ENCODE peak calls at places on chromosomes 5 and 9, in six cellular contexts. One of them, this sample, is unnamed.

GRCh38 chr9:103183569-103184191 is 188.5 kb downstream of the CYLC2 start:
- DNase-seq in neuronal stem cell: no peak
- DNase-seq in mesenchymal stem cell: no peak
- DNase-seq in H1: no peak
- DNase-seq in trophoblast cell: no peak
- DNase-seq in IMR-90: no peak
- DNase-seq in this sample: peak; percentile 26

GRCh38 chr5:5270958-5271605 is 131.0 kb downstream of the ADAMTS16 start:
- DNase-seq in mesenchymal stem cell: peak; percentile 75
- DNase-seq in trophoblast cell: peak; percentile 89
- DNase-seq in H1: no peak
- DNase-seq in neuronal stem cell: peak; percentile 12
- DNase-seq in IMR-90: peak; percentile 40
- DNase-seq in this sample: peak; percentile 85

GRCh38 chr5:66848749-66849641 is 252.8 kb downstream of the MAST4 start:
- DNase-seq in trophoblast cell: peak; percentile 57
- DNase-seq in mesenchymal stem cell: peak; percentile 22
- DNase-seq in neuronal stem cell: no peak
- DNase-seq in IMR-90: peak; percentile 79
- DNase-seq in H1: no peak
- DNase-seq in this sample: no peak

GRCh38 chr9:108162664-108163063 is 673.1 kb upstream of the KLF4 start:
- DNase-seq in neuronal stem cell: no peak
- DNase-seq in mesenchymal stem cell: peak; percentile 81
- DNase-seq in H1: no peak
- DNase-seq in IMR-90: peak; percentile 80
- DNase-seq in trophoblast cell: no peak
- DNase-seq in this sample: no peak

GRCh38 chr9:94084314-94084713 is at the start of gene PTPDC1:
- DNase-seq in neuronal stem cell: peak; percentile 62
- DNase-seq in trophoblast cell: peak; percentile 17
- DNase-seq in mesenchymal stem cell: peak; percentile 85
- DNase-seq in IMR-90: peak; percentile 89
- DNase-seq in H1: peak; percentile 47
- DNase-seq in this sample: peak; percentile 83

GRCh38 chr5:136000937-136001336 is 27.9 kb upstream of the TGFBI start:
- DNase-seq in mesenchymal stem cell: no peak
- DNase-seq in neuronal stem cell: no peak
- DNase-seq in H1: no peak
- DNase-seq in IMR-90: no peak
- DNase-seq in trophoblast cell: no peak
- DNase-seq in this sample: no peak

GRCh38 chr5:54577542-54577941 is 60.0 kb downstream of the SNX18 start:
- DNase-seq in trophoblast cell: no peak
- DNase-seq in neuronal stem cell: no peak
- DNase-seq in H1: no peak
- DNase-seq in IMR-90: no peak
- DNase-seq in mesenchymal stem cell: no peak
- DNase-seq in this sample: no peak

GRCh38 chr5:172855597-172856292 is 21.7 kb downstream of the ERGIC1 start:
- DNase-seq in neuronal stem cell: no peak
- DNase-seq in mesenchymal stem cell: no peak
- DNase-seq in IMR-90: no peak
- DNase-seq in trophoblast cell: no peak
- DNase-seq in H1: no peak
- DNase-seq in this sample: no peak

GRCh38 chr9:70902705-70903131 is 218.7 kb downstream of the TRPM3 start:
- DNase-seq in mesenchymal stem cell: peak; percentile 81
- DNase-seq in neuronal stem cell: no peak
- DNase-seq in H1: no peak
- DNase-seq in trophoblast cell: peak; percentile 79
- DNase-seq in IMR-90: peak; percentile 96
- DNase-seq in this sample: no peak

GRCh38 chr5:172820046-172820767 is 13.8 kb upstream of the ERGIC1 start:
- DNase-seq in H1: no peak
- DNase-seq in trophoblast cell: peak; percentile 30
- DNase-seq in mesenchymal stem cell: no peak
- DNase-seq in neuronal stem cell: no peak
- DNase-seq in IMR-90: peak; percentile 89
- DNase-seq in this sample: no peak

GRCh38 chr9:120210301-120210700 is 369.7 kb downstream of the CDK5RAP2 start:
- DNase-seq in mesenchymal stem cell: no peak
- DNase-seq in IMR-90: no peak
- DNase-seq in H1: no peak
- DNase-seq in trophoblast cell: no peak
- DNase-seq in neuronal stem cell: no peak
- DNase-seq in this sample: no peak

GRCh38 chr5:1183424-1184162 is 17.8 kb upstream of the SLC6A19 start:
- DNase-seq in neuronal stem cell: no peak
- DNase-seq in trophoblast cell: no peak
- DNase-seq in mesenchymal stem cell: no peak
- DNase-seq in IMR-90: no peak
- DNase-seq in H1: no peak
- DNase-seq in this sample: no peak

GRCh38 chr5:123176224-123176937 is 87.3 kb downstream of the PRDM6 start:
- DNase-seq in mesenchymal stem cell: peak; percentile 28
- DNase-seq in IMR-90: peak; percentile 73
- DNase-seq in neuronal stem cell: no peak
- DNase-seq in trophoblast cell: peak; percentile 67
- DNase-seq in H1: no peak
- DNase-seq in this sample: no peak

GRCh38 chr9:134433101-134433500 is 106.8 kb downstream of the RXRA start:
- DNase-seq in H1: no peak
- DNase-seq in neuronal stem cell: no peak
- DNase-seq in trophoblast cell: no peak
- DNase-seq in IMR-90: peak; percentile 20
- DNase-seq in mesenchymal stem cell: no peak
- DNase-seq in this sample: no peak

GRCh38 chr5:113989278-113989912 is 372.5 kb upstream of the KCNN2 start:
- DNase-seq in neuronal stem cell: no peak
- DNase-seq in H1: no peak
- DNase-seq in trophoblast cell: peak; percentile 14
- DNase-seq in IMR-90: no peak
- DNase-seq in mesenchymal stem cell: no peak
- DNase-seq in this sample: no peak

GRCh38 chr9:16410601-16411285 is 459.7 kb downstream of the BNC2 start:
- DNase-seq in neuronal stem cell: no peak
- DNase-seq in mesenchymal stem cell: peak; percentile 31
- DNase-seq in H1: no peak
- DNase-seq in trophoblast cell: no peak
- DNase-seq in IMR-90: peak; percentile 85
- DNase-seq in this sample: no peak

GRCh38 chr9:135126480-135127187 is 39.2 kb downstream of the OLFM1 start:
- DNase-seq in mesenchymal stem cell: no peak
- DNase-seq in IMR-90: no peak
- DNase-seq in trophoblast cell: no peak
- DNase-seq in neuronal stem cell: no peak
- DNase-seq in H1: no peak
- DNase-seq in this sample: no peak

GRCh38 chr9:37385286-37385685 is 37.2 kb upstream of the GRHPR start:
- DNase-seq in mesenchymal stem cell: no peak
- DNase-seq in H1: no peak
- DNase-seq in neuronal stem cell: no peak
- DNase-seq in IMR-90: no peak
- DNase-seq in trophoblast cell: peak; percentile 54
- DNase-seq in this sample: no peak

GRCh38 chr5:43042176-43042625 is 2.1 kb upstream of the ANXA2R start:
- DNase-seq in IMR-90: peak; percentile 69
- DNase-seq in neuronal stem cell: peak; percentile 75
- DNase-seq in mesenchymal stem cell: peak; percentile 93
- DNase-seq in H1: no peak
- DNase-seq in trophoblast cell: peak; percentile 87
- DNase-seq in this sample: peak; percentile 66

GRCh38 chr5:116990010-116990409 is 415.4 kb upstream of the SEMA6A start:
- DNase-seq in mesenchymal stem cell: no peak
- DNase-seq in H1: no peak
- DNase-seq in trophoblast cell: no peak
- DNase-seq in neuronal stem cell: no peak
- DNase-seq in IMR-90: no peak
- DNase-seq in this sample: no peak

GRCh38 chr9:136093995-136094881 is 851 bp downstream of the NACC2 start:
- DNase-seq in H1: no peak
- DNase-seq in mesenchymal stem cell: peak; percentile 81
- DNase-seq in IMR-90: peak; percentile 31
- DNase-seq in trophoblast cell: peak; percentile 64
- DNase-seq in neuronal stem cell: peak; percentile 29
- DNase-seq in this sample: no peak

GRCh38 chr9:69249337-69249736 is 75.3 kb downstream of the TJP2 start:
- DNase-seq in IMR-90: peak; percentile 4
- DNase-seq in neuronal stem cell: no peak
- DNase-seq in H1: no peak
- DNase-seq in trophoblast cell: no peak
- DNase-seq in mesenchymal stem cell: no peak
- DNase-seq in this sample: no peak

GRCh38 chr5:9691261-9691660 is 61.1 kb upstream of the TAS2R1 start:
- DNase-seq in IMR-90: no peak
- DNase-seq in neuronal stem cell: no peak
- DNase-seq in mesenchymal stem cell: no peak
- DNase-seq in trophoblast cell: no peak
- DNase-seq in H1: no peak
- DNase-seq in this sample: no peak

GRCh38 chr5:159414021-159414420 is 83.7 kb upstream of the IL12B start:
- DNase-seq in H1: no peak
- DNase-seq in neuronal stem cell: no peak
- DNase-seq in trophoblast cell: no peak
- DNase-seq in IMR-90: no peak
- DNase-seq in mesenchymal stem cell: no peak
- DNase-seq in this sample: no peak

GRCh38 chr5:153542536-153542935 is 52.1 kb downstream of the GRIA1 start:
- DNase-seq in trophoblast cell: no peak
- DNase-seq in neuronal stem cell: no peak
- DNase-seq in H1: no peak
- DNase-seq in mesenchymal stem cell: no peak
- DNase-seq in IMR-90: peak; percentile 55
- DNase-seq in this sample: no peak

GRCh38 chr9:106859957-106860715 is 2.8 kb upstream of the ZNF462 start:
- DNase-seq in IMR-90: no peak
- DNase-seq in trophoblast cell: peak; percentile 62
- DNase-seq in neuronal stem cell: peak; percentile 60
- DNase-seq in H1: no peak
- DNase-seq in mesenchymal stem cell: peak; percentile 63
- DNase-seq in this sample: peak; percentile 86
- H2BK120ac ChIP-seq in IMR-90: peak overlapping the region; percentile 3
- H2BK120ac ChIP-seq in trophoblast cell: peak overlapping the region; percentile 71
- H2BK120ac ChIP-seq in neuronal stem cell: peak overlapping the region; percentile 83
- H2BK120ac ChIP-seq in H1: peak overlapping the region; percentile 26
- H2BK120ac ChIP-seq in mesenchymal stem cell: peak overlapping the region; percentile 54
- H2BK120ac ChIP-seq in this sample: no peak overlapping the region

DNA sequence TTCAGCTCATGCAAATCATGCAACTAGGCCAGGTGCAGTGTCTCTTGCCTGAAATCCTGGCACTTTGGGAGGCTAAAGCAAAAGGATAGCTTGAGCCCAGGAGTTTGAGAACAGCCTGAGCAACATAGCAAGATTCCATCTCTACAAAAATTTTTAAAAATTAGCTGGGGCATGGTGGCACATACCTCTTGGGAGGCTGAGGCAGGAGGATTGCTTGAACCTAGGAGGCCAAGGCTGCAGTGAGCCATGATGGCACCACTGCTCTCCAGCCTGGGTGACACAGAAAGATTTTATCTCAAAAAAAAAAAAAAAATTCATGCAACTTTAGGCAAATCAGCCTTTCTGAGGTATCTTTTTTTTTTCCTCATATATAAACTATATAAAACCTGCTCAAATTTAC is 35.6 kb upstream of the CCNB1 start:
- DNase-seq in H1: no peak
- DNase-seq in trophoblast cell: peak; percentile 82
- DNase-seq in mesenchymal stem cell: no peak
- DNase-seq in IMR-90: no peak
- DNase-seq in neuronal stem cell: no peak
- DNase-seq in this sample: no peak
- H3K14ac ChIP-seq in H1: no peak overlapping the region
- H3K14ac ChIP-seq in trophoblast cell: no peak overlapping the region
- H3K14ac ChIP-seq in mesenchymal stem cell: no peak overlapping the region
- H3K14ac ChIP-seq in IMR-90: no peak overlapping the region
- H3K14ac ChIP-seq in neuronal stem cell: no peak overlapping the region
- H3K14ac ChIP-seq in this sample: no peak overlapping the region

GRCh38 chr9:87277346-87277745 is 220.3 kb upstream of the DAPK1 start:
- DNase-seq in mesenchymal stem cell: no peak
- DNase-seq in H1: no peak
- DNase-seq in trophoblast cell: peak; percentile 23
- DNase-seq in neuronal stem cell: no peak
- DNase-seq in IMR-90: no peak
- DNase-seq in this sample: no peak
- H2AFZ ChIP-seq in mesenchymal stem cell: no peak overlapping the region
- H2AFZ ChIP-seq in H1: no peak overlapping the region
- H2AFZ ChIP-seq in trophoblast cell: no peak overlapping the region
- H2AFZ ChIP-seq in neuronal stem cell: no peak overlapping the region
- H2AFZ ChIP-seq in IMR-90: peak overlapping the region; percentile 26
- H2AFZ ChIP-seq in this sample: no peak overlapping the region

GRCh38 chr5:15796557-15796956 is 296.6 kb downstream of the FBXL7 start:
- DNase-seq in trophoblast cell: no peak
- DNase-seq in H1: peak; percentile 46
- DNase-seq in mesenchymal stem cell: no peak
- DNase-seq in neuronal stem cell: no peak
- DNase-seq in IMR-90: no peak
- DNase-seq in this sample: no peak

GRCh38 chr5:15794117-15794985 is 294.4 kb downstream of the FBXL7 start:
- DNase-seq in H1: no peak
- DNase-seq in neuronal stem cell: no peak
- DNase-seq in mesenchymal stem cell: peak; percentile 27
- DNase-seq in IMR-90: peak; percentile 24
- DNase-seq in trophoblast cell: peak; percentile 23
- DNase-seq in this sample: no peak

GRCh38 chr5:15797116-15797515 is 297.1 kb downstream of the FBXL7 start:
- DNase-seq in mesenchymal stem cell: no peak
- DNase-seq in neuronal stem cell: no peak
- DNase-seq in IMR-90: no peak
- DNase-seq in H1: no peak
- DNase-seq in trophoblast cell: no peak
- DNase-seq in this sample: no peak

GRCh38 chr5:15798006-15798405 is 298.0 kb downstream of the FBXL7 start:
- DNase-seq in H1: no peak
- DNase-seq in trophoblast cell: no peak
- DNase-seq in neuronal stem cell: no peak
- DNase-seq in IMR-90: no peak
- DNase-seq in mesenchymal stem cell: no peak
- DNase-seq in this sample: no peak

GRCh38 chr5:15796096-15796495 is 296.1 kb downstream of the FBXL7 start:
- DNase-seq in mesenchymal stem cell: no peak
- DNase-seq in IMR-90: no peak
- DNase-seq in H1: no peak
- DNase-seq in trophoblast cell: no peak
- DNase-seq in neuronal stem cell: no peak
- DNase-seq in this sample: no peak
- H2BK120ac ChIP-seq in mesenchymal stem cell: no peak overlapping the region
- H2BK120ac ChIP-seq in IMR-90: no peak overlapping the region
- H2BK120ac ChIP-seq in H1: no peak overlapping the region
- H2BK120ac ChIP-seq in trophoblast cell: no peak overlapping the region
- H2BK120ac ChIP-seq in neuronal stem cell: no peak overlapping the region
- H2BK120ac ChIP-seq in this sample: no peak overlapping the region

GRCh38 chr5:127899214-127899610 is 184.4 kb upstream of the SLC12A2 start:
- DNase-seq in neuronal stem cell: no peak
- DNase-seq in IMR-90: peak; percentile 54
- DNase-seq in trophoblast cell: no peak
- DNase-seq in H1: no peak
- DNase-seq in mesenchymal stem cell: no peak
- DNase-seq in this sample: no peak

GRCh38 chr5:127893232-127893631 is 190.0 kb downstream of the CCDC192 start:
- DNase-seq in mesenchymal stem cell: no peak
- DNase-seq in IMR-90: no peak
- DNase-seq in neuronal stem cell: no peak
- DNase-seq in H1: no peak
- DNase-seq in trophoblast cell: no peak
- DNase-seq in this sample: no peak

GRCh38 chr5:127894461-127894860 is 189.1 kb upstream of the SLC12A2 start:
- DNase-seq in mesenchymal stem cell: no peak
- DNase-seq in IMR-90: no peak
- DNase-seq in H1: no peak
- DNase-seq in neuronal stem cell: no peak
- DNase-seq in trophoblast cell: no peak
- DNase-seq in this sample: no peak

GRCh38 chr5:127898551-127899213 is 184.9 kb upstream of the SLC12A2 start:
- DNase-seq in IMR-90: peak; percentile 61
- DNase-seq in neuronal stem cell: no peak
- DNase-seq in H1: no peak
- DNase-seq in mesenchymal stem cell: no peak
- DNase-seq in trophoblast cell: no peak
- DNase-seq in this sample: no peak
- H3K14ac ChIP-seq in IMR-90: peak overlapping the region; percentile 29
- H3K14ac ChIP-seq in neuronal stem cell: no peak overlapping the region
- H3K14ac ChIP-seq in H1: no peak overlapping the region
- H3K14ac ChIP-seq in mesenchymal stem cell: no peak overlapping the region
- H3K14ac ChIP-seq in trophoblast cell: no peak overlapping the region
- H3K14ac ChIP-seq in this sample: no peak overlapping the region

This sample was measured in H9.